ENCODE peak calls at places on chromosomes 12 and 14, in seven cellular contexts. R, S, O, Y, H, N and D are unnamed samples.

GRCh38 chr12:42588981-42589464 is 523 bp downstream of the PRICKLE1 start:
- DNase-seq in R (peak), S (peak), O (peak), Y (peak), H (no peak), N (peak), D (no peak)

GRCh38 chr14:45252356-45253069 is 489 bp downstream of the MIS18BP1 start:
- DNase-seq in R (no peak), S (no peak), O (peak), Y (peak), H (peak), N (no peak), D (no peak)

GRCh38 chr14:20247651-20248246 is 8.7 kb downstream of the OR11H4 start:
- DNase-seq in R (no peak), S (peak), O (no peak), Y (peak), H (no peak), N (no peak), D (no peak)

GRCh38 chr12:109720856-109721189 is 7.2 kb downstream of the FAM222A start:
- DNase-seq in R (no peak), S (no peak), O (no peak), Y (no peak), H (no peak), N (no peak), D (no peak)

GRCh38 chr12:68624933-68625332 is 14.2 kb downstream of the RAP1B start:
- DNase-seq in R (no peak), S (no peak), O (no peak), Y (no peak), H (no peak), N (no peak), D (no peak)

GRCh38 chr12:44286336-44286735 is 450.5 kb downstream of the TMEM117 start:
- DNase-seq in R (no peak), S (no peak), O (peak), Y (no peak), H (no peak), N (peak), D (no peak)

GRCh38 chr14:80390911-80391310 is 179.6 kb upstream of the DIO2 start:
- DNase-seq in R (no peak), S (peak), O (peak), Y (peak), H (no peak), N (peak), D (peak)

GRCh38 chr12:29970501-29970900 is 186.8 kb upstream of the TMTC1 start:
- DNase-seq in R (no peak), S (no peak), O (no peak), Y (no peak), H (no peak), N (no peak), D (no peak)

GRCh38 chr12:52950553-52950952 is 1.6 kb downstream of the KRT18 start:
- DNase-seq in R (no peak), S (no peak), O (no peak), Y (no peak), H (no peak), N (no peak), D (no peak)

GRCh38 chr12:121791671-121792496 is 1.6 kb downstream of the RHOF start:
- DNase-seq in R (no peak), S (no peak), O (no peak), Y (peak), H (peak), N (no peak), D (no peak)

GRCh38 chr14:34496679-34497513 is 34.9 kb upstream of the SPTSSA start:
- DNase-seq in R (peak), S (peak), O (peak), Y (peak), H (peak), N (peak), D (peak)

GRCh38 chr14:68283378-68284123 is 464.0 kb downstream of the RAD51B start:
- DNase-seq in R (peak), S (no peak), O (no peak), Y (no peak), H (no peak), N (no peak), D (no peak)

GRCh38 chr12:49864817-49865090 is 21.8 kb upstream of the BCDIN3D start:
- DNase-seq in R (no peak), S (no peak), O (no peak), Y (no peak), H (no peak), N (no peak), D (no peak)

GRCh38 chr14:99026471-99026870 is 245.5 kb downstream of the BCL11B start:
- DNase-seq in R (no peak), S (no peak), O (no peak), Y (peak), H (no peak), N (no peak), D (no peak)

GRCh38 chr12:91111366-91112321 is at the start of gene LUM:
- DNase-seq in R (peak), S (no peak), O (peak), Y (peak), H (peak), N (peak), D (peak)

GRCh38 chr12:5230151-5230550 is 186.5 kb downstream of the KCNA5 start:
- DNase-seq in R (no peak), S (no peak), O (no peak), Y (no peak), H (no peak), N (peak), D (no peak)

GRCh38 chr12:108939594-108939993 is 59.7 kb downstream of the DAO start:
- DNase-seq in R (no peak), S (peak), O (no peak), Y (peak), H (no peak), N (peak), D (no peak)

GRCh38 chr12:108852674-108853073 is 4.7 kb downstream of the SSH1 start:
- DNase-seq in R (no peak), S (no peak), O (no peak), Y (no peak), H (no peak), N (no peak), D (no peak)

GRCh38 chr14:56751471-56751870 is 58.8 kb downstream of the OTX2 start:
- DNase-seq in R (no peak), S (no peak), O (no peak), Y (no peak), H (no peak), N (no peak), D (no peak)

GRCh38 chr14:33728010-33728498 is 222.8 kb downstream of the EGLN3 start:
- DNase-seq in R (no peak), S (no peak), O (no peak), Y (peak), H (no peak), N (no peak), D (no peak)

GRCh38 chr12:131836714-131837397 is 8.7 kb downstream of the MMP17 start:
- DNase-seq in R (no peak), S (no peak), O (no peak), Y (no peak), H (no peak), N (no peak), D (no peak)

GRCh38 chr14:81256289-81256960 is 35.7 kb upstream of the GTF2A1 start:
- DNase-seq in R (no peak), S (no peak), O (no peak), Y (no peak), H (no peak), N (no peak), D (no peak)

GRCh38 chr12:131422185-131422515 is 288.7 kb upstream of the SFSWAP start:
- DNase-seq in R (no peak), S (no peak), O (no peak), Y (no peak), H (no peak), N (no peak), D (no peak)

GRCh38 chr12:130581782-130582181 is 134.3 kb downstream of the RIMBP2 start:
- DNase-seq in R (no peak), S (no peak), O (no peak), Y (no peak), H (no peak), N (no peak), D (no peak)

GRCh38 chr12:103996595-103996994 is 30.9 kb downstream of the TDG start:
- DNase-seq in R (peak), S (no peak), O (no peak), Y (no peak), H (no peak), N (no peak), D (no peak)

GRCh38 chr14:55302770-55303472 is 31.7 kb downstream of the FBXO34 start:
- DNase-seq in R (no peak), S (no peak), O (no peak), Y (no peak), H (no peak), N (no peak), D (no peak)

DNA sequence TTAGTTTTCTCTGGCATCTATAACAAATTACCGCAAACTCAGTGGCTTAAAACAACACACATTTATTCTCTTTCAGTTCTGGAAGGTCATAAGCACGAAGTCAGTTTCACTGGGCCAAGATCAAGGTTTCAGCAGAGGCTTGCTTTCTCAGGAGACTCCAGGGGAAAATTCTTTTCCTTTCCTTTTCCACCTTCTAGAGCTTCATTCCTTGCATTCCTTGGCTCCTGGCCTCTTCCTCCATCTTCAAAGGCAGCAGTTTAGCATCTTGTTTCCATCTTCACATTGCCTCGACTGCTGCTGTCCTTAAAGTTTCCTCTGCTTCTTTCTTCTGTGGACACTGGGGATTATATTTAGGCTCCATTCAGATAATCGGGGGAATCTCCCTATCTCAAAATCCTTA is 106.1 kb downstream of the PDE3A start:
- DNase-seq in R (no peak), S (peak), O (peak), Y (no peak), H (no peak), N (no peak), D (no peak)
- H3K4me3 ChIP-seq in R (no peak), S (no peak), O (no peak), Y (no peak), H (no peak), N (no peak), D (no peak)

DNA sequence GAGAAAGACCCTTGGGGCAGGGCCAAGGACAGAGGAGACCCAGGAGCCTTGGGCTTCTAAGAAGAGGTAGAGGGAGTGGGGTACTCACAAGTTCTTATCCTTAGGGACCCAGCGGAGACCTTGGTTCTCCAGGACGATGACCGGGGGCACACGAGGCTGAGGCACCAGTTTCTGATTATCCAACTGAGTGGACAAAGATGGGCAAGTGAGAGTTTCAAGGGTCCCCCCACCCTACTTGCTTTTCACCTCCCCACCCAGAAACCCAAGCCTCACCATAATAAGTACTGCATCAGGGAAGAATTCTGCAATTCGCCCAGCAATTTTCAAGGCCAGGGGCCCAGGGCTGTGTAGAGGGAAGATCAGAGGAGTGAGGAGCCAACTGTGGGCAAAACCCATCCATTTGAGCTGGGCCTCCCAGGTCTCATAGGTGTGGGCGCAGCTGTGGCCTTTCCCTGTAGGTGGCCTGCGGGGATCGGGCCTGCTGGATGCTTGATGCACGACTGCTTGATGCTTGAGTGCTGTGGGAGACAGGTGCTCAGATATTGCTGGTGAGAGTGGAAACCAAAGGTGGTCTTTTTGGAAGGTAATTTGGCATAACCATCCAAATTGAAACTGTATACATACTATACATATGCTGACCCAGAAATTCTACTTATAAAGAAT is 2.0 kb downstream of the EMC9 start:
- DNase-seq in R (no peak), S (no peak), O (no peak), Y (peak), H (no peak), N (no peak), D (no peak)
- H3K4me3 ChIP-seq in R (peak), S (no peak), O (no peak), Y (peak), H (no peak), N (peak), D (peak)

DNA sequence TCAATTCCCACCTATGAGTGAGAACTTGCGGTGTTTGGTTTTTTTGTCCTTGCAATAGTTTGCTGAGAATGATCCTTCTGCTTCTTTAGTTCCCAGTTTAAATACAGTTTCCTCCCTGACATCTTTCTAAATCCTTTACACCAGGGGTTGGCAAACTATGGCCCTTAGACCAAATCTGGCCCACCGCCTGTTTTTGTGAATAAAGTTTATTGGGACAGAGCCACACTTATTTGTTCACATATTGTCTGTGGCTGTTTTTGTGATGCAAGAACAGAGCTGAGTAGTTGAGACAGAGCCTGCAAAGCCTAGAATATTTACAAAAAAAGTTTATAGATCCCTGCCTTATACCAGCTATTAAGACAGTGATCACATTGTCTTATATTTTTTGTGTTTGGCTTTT is 53.7 kb downstream of the SERPINA10 start:
- DNase-seq in R (no peak), S (no peak), O (no peak), Y (no peak), H (no peak), N (no peak), D (no peak)
- H3K4me3 ChIP-seq in R (no peak), S (no peak), O (no peak), Y (no peak), H (no peak), N (no peak), D (no peak)

GRCh38 chr12:67070604-67071003 is 198.6 kb upstream of the CAND1 start:
- DNase-seq in R (no peak), S (no peak), O (no peak), Y (no peak), H (no peak), N (no peak), D (no peak)

GRCh38 chr12:67070307-67070600 is 198.9 kb upstream of the CAND1 start:
- DNase-seq in R (no peak), S (no peak), O (no peak), Y (no peak), H (no peak), N (no peak), D (no peak)

GRCh38 chr12:67068204-67068731 is 200.9 kb upstream of the CAND1 start:
- DNase-seq in R (no peak), S (no peak), O (peak), Y (peak), H (peak), N (no peak), D (no peak)

GRCh38 chr12:67068773-67069450 is 200.2 kb upstream of the CAND1 start:
- DNase-seq in R (no peak), S (peak), O (peak), Y (peak), H (peak), N (peak), D (no peak)

DNA sequence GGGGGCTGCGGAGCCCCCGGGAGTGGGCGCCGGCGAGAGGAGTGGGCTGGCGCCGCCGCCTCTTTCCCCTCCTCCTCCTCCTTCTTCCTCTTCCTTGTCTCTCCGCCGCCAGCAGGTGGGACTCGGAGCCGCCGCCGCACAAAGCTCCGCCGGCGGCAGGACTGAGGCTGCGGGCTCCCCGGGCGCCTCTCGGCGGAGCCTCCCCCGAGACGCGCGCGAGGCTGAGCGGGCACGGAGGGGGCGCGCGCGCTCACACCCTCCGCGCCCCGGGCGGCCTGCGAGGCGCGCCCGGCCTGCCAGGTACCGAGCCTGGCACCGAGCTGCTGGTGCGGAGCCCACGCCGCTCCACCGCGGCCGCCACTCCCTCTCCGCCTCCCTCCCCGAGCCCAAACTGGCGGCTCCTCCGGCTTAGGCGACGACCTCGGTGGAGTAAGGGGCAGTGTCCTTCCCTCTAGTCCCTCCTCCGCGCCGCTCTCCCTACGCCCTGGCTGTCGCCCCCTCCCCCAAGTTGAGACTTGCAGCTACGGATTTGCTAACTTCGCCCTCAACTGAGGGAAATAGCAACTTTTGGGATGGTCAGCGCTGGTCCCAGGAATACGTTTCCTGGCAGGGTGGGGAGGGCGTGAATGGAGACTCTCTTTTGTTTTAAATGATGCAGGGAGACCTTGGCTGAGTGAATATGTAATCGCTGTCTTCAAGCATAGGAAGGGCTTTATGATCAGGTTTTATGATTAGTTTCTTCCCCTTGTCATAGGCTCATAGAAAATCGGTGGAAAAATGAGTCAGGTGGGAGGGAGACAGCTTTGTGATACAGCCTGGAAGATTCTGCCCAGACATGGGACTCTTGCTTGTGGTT is 199.5 kb upstream of the CAND1 start:
- DNase-seq in R (peak), S (peak), O (peak), Y (peak), H (peak), N (peak), D (no peak)
- H3K4me3 ChIP-seq in R (peak), S (peak), O (peak), Y (peak), H (peak), N (peak), D (peak)

GRCh38 chr14:105410642-105411016 is 9.0 kb upstream of the MTA1 start:
- DNase-seq in R (no peak), S (no peak), O (no peak), Y (no peak), H (no peak), N (no peak), D (no peak)
- H3K4me3 ChIP-seq in R (peak), S (no peak), O (peak), Y (peak), H (no peak), N (no peak), D (peak)